ENCODE peak calls at places on chromosomes 11 and 22, in nine cellular contexts. H, V, P, U, X, F, Q, O and G are unnamed samples.

GRCh38 chr11:17197431-17197898 is 10.3 kb downstream of the PIK3C2A start:
- DNase-seq in H (no peak), V (peak), P (no peak), U (no peak), X (no peak), F (no peak), Q (no peak), O (no peak), G (peak)

GRCh38 chr22:27499121-27499520 is 302.4 kb downstream of the MN1 start:
- DNase-seq in H (no peak), V (no peak), P (no peak), U (no peak), X (no peak), F (no peak), Q (no peak), O (no peak), G (peak)

GRCh38 chr11:106697058-106697457 is 321.2 kb downstream of the GUCY1A2 start:
- DNase-seq in H (no peak), V (peak), P (no peak), U (no peak), X (no peak), F (no peak), Q (no peak), O (no peak), G (no peak)

GRCh38 chr11:118086913-118087768 is at the start of gene SMIM35:
- DNase-seq in H (no peak), V (no peak), P (no peak), U (no peak), X (no peak), F (peak), Q (peak), O (no peak), G (no peak)

GRCh38 chr22:45680932-45681700 is 9.5 kb downstream of the ATXN10 start:
- DNase-seq in H (no peak), V (peak), P (no peak), U (peak), X (no peak), F (no peak), Q (no peak), O (no peak), G (peak)

GRCh38 chr22:21972293-21972779 is 10.3 kb downstream of the TOP3B start:
- DNase-seq in H (peak), V (no peak), P (peak), U (peak), X (peak), F (no peak), Q (no peak), O (peak), G (peak)

GRCh38 chr11:120547301-120547700 is 35.8 kb downstream of the GRIK4 start:
- DNase-seq in H (no peak), V (peak), P (peak), U (no peak), X (no peak), F (no peak), Q (no peak), O (no peak), G (no peak)

GRCh38 chr22:47879346-47879745 is 1116.9 kb downstream of the TBC1D22A start:
- DNase-seq in H (no peak), V (no peak), P (no peak), U (no peak), X (no peak), F (no peak), Q (no peak), O (no peak), G (no peak)

GRCh38 chr11:62905927-62906531 is 15.1 kb downstream of the CHRM1 start:
- DNase-seq in H (peak), V (peak), P (peak), U (peak), X (peak), F (peak), Q (peak), O (peak), G (peak)

GRCh38 chr11:6572215-6572614 is 31.2 kb downstream of the RRP8 start:
- DNase-seq in H (no peak), V (peak), P (no peak), U (peak), X (no peak), F (no peak), Q (no peak), O (no peak), G (no peak)

GRCh38 chr11:13465909-13466371 is 2.9 kb upstream of the BTBD10 start:
- DNase-seq in H (no peak), V (peak), P (peak), U (peak), X (no peak), F (peak), Q (peak), O (peak), G (peak)

GRCh38 chr11:1041936-1042608 is 5.6 kb upstream of the MUC6 start:
- DNase-seq in H (no peak), V (no peak), P (no peak), U (no peak), X (no peak), F (no peak), Q (no peak), O (no peak), G (no peak)

GRCh38 chr11:64181506-64182411 is 4.2 kb upstream of the STIP1 start:
- DNase-seq in H (no peak), V (peak), P (peak), U (peak), X (peak), F (peak), Q (peak), O (peak), G (peak)

GRCh38 chr11:68976563-68976962 is 4.2 kb downstream of the MRGPRD start:
- DNase-seq in H (no peak), V (no peak), P (no peak), U (no peak), X (no peak), F (no peak), Q (no peak), O (no peak), G (peak)

GRCh38 chr22:26916236-26916635 is 258.8 kb downstream of the MIAT start:
- DNase-seq in H (no peak), V (no peak), P (no peak), U (no peak), X (no peak), F (no peak), Q (no peak), O (no peak), G (no peak)

GRCh38 chr11:774873-775592 is 2.3 kb downstream of the GATD1 start:
- DNase-seq in H (no peak), V (peak), P (no peak), U (no peak), X (no peak), F (no peak), Q (no peak), O (no peak), G (peak)

GRCh38 chr11:74307409-74307808 is 4.0 kb downstream of the P4HA3 start:
- DNase-seq in H (no peak), V (peak), P (no peak), U (no peak), X (no peak), F (no peak), Q (no peak), O (no peak), G (peak)

GRCh38 chr11:119845756-119846155 is 116.8 kb upstream of the NECTIN1 start:
- DNase-seq in H (no peak), V (no peak), P (no peak), U (no peak), X (no peak), F (no peak), Q (no peak), O (no peak), G (no peak)

GRCh38 chr22:45450931-45451651 is 37.6 kb downstream of the RIBC2 start:
- DNase-seq in H (no peak), V (peak), P (no peak), U (peak), X (no peak), F (no peak), Q (no peak), O (no peak), G (no peak)

GRCh38 chr22:17563936-17564391 is 666 bp downstream of the SLC25A18 start:
- DNase-seq in H (no peak), V (peak), P (no peak), U (no peak), X (no peak), F (no peak), Q (peak), O (no peak), G (peak)